ENCODE peak calls at places on chromosomes 6 and 20, in eight cellular contexts. One of them, this sample, is unnamed.

GRCh38 chr20:6975326-6975725 is 207.8 kb downstream of the BMP2 start:
- DNase-seq in mammary epithelial cell: peak; percentile 48
- DNase-seq in lower leg skin: no peak
- DNase-seq in cardiac fibroblast: no peak
- DNase-seq in brain microvascular endothelial cell: no peak
- DNase-seq in H9: no peak
- DNase-seq in ovary: no peak
- DNase-seq in PC-3: no peak
- DNase-seq in this sample: no peak

GRCh38 chr6:156992396-156992795 is 215.2 kb downstream of the ARID1B start:
- DNase-seq in mammary epithelial cell: no peak
- DNase-seq in lower leg skin: no peak
- DNase-seq in cardiac fibroblast: peak; percentile 29
- DNase-seq in brain microvascular endothelial cell: no peak
- DNase-seq in H9: no peak
- DNase-seq in ovary: peak; percentile 69
- DNase-seq in PC-3: no peak
- DNase-seq in this sample: no peak

GRCh38 chr6:10558575-10558974 is 37.4 kb downstream of the GCNT2 start:
- DNase-seq in mammary epithelial cell: no peak
- DNase-seq in lower leg skin: peak; percentile 76
- DNase-seq in cardiac fibroblast: no peak
- DNase-seq in brain microvascular endothelial cell: no peak
- DNase-seq in H9: peak; percentile 83
- DNase-seq in ovary: no peak
- DNase-seq in PC-3: no peak
- DNase-seq in this sample: no peak

GRCh38 chr20:63529180-63529860 is 7.9 kb downstream of the PTK6 start:
- DNase-seq in mammary epithelial cell: no peak
- DNase-seq in lower leg skin: no peak
- DNase-seq in cardiac fibroblast: no peak
- DNase-seq in brain microvascular endothelial cell: no peak
- DNase-seq in H9: no peak
- DNase-seq in ovary: no peak
- DNase-seq in PC-3: no peak
- DNase-seq in this sample: no peak

GRCh38 chr20:52992632-52993031 is 20.5 kb downstream of the TSHZ2 start:
- DNase-seq in mammary epithelial cell: no peak
- DNase-seq in lower leg skin: no peak
- DNase-seq in cardiac fibroblast: no peak
- DNase-seq in brain microvascular endothelial cell: no peak
- DNase-seq in H9: no peak
- DNase-seq in ovary: no peak
- DNase-seq in PC-3: no peak
- DNase-seq in this sample: no peak

GRCh38 chr6:52231411-52232127 is 12.7 kb downstream of the IL17F start:
- DNase-seq in mammary epithelial cell: no peak
- DNase-seq in lower leg skin: no peak
- DNase-seq in cardiac fibroblast: no peak
- DNase-seq in brain microvascular endothelial cell: no peak
- DNase-seq in H9: no peak
- DNase-seq in ovary: no peak
- DNase-seq in PC-3: no peak
- DNase-seq in this sample: no peak

GRCh38 chr6:125307964-125308615 is 6.3 kb upstream of the HDDC2 start:
- DNase-seq in mammary epithelial cell: no peak
- DNase-seq in lower leg skin: no peak
- DNase-seq in cardiac fibroblast: no peak
- DNase-seq in brain microvascular endothelial cell: no peak
- DNase-seq in H9: no peak
- DNase-seq in ovary: no peak
- DNase-seq in PC-3: no peak
- DNase-seq in this sample: no peak

GRCh38 chr20:2890743-2891142 is 17.5 kb downstream of the PTPRA start:
- DNase-seq in mammary epithelial cell: peak; percentile 63
- DNase-seq in lower leg skin: no peak
- DNase-seq in cardiac fibroblast: no peak
- DNase-seq in brain microvascular endothelial cell: no peak
- DNase-seq in H9: no peak
- DNase-seq in ovary: no peak
- DNase-seq in PC-3: peak; percentile 25
- DNase-seq in this sample: no peak

GRCh38 chr6:20024316-20024673 is 187.1 kb downstream of the ID4 start:
- DNase-seq in mammary epithelial cell: no peak
- DNase-seq in lower leg skin: no peak
- DNase-seq in cardiac fibroblast: no peak
- DNase-seq in brain microvascular endothelial cell: no peak
- DNase-seq in H9: no peak
- DNase-seq in ovary: no peak
- DNase-seq in PC-3: no peak
- DNase-seq in this sample: no peak

GRCh38 chr6:128244751-128245405 is 275.5 kb downstream of the PTPRK start:
- DNase-seq in mammary epithelial cell: no peak
- DNase-seq in lower leg skin: no peak
- DNase-seq in cardiac fibroblast: peak; percentile 17
- DNase-seq in brain microvascular endothelial cell: peak; percentile 18
- DNase-seq in H9: no peak
- DNase-seq in ovary: no peak
- DNase-seq in PC-3: no peak
- DNase-seq in this sample: no peak

GRCh38 chr6:147347882-147348214 is 143.6 kb downstream of the STXBP5 start:
- DNase-seq in mammary epithelial cell: no peak
- DNase-seq in lower leg skin: no peak
- DNase-seq in cardiac fibroblast: no peak
- DNase-seq in brain microvascular endothelial cell: no peak
- DNase-seq in H9: no peak
- DNase-seq in ovary: no peak
- DNase-seq in PC-3: no peak
- DNase-seq in this sample: no peak

GRCh38 chr20:7843613-7844012 is 96.6 kb downstream of the HAO1 start:
- DNase-seq in mammary epithelial cell: peak; percentile 48
- DNase-seq in lower leg skin: peak; percentile 87
- DNase-seq in cardiac fibroblast: peak; percentile 89
- DNase-seq in brain microvascular endothelial cell: no peak
- DNase-seq in H9: no peak
- DNase-seq in ovary: no peak
- DNase-seq in PC-3: no peak
- DNase-seq in this sample: no peak

GRCh38 chr20:22757424-22758189 is 173.2 kb upstream of the FOXA2 start:
- DNase-seq in mammary epithelial cell: no peak
- DNase-seq in lower leg skin: no peak
- DNase-seq in cardiac fibroblast: no peak
- DNase-seq in brain microvascular endothelial cell: no peak
- DNase-seq in H9: no peak
- DNase-seq in ovary: no peak
- DNase-seq in PC-3: no peak
- DNase-seq in this sample: no peak

GRCh38 chr20:37758332-37758731 is 64.5 kb downstream of the CTNNBL1 start:
- DNase-seq in mammary epithelial cell: no peak
- DNase-seq in lower leg skin: no peak
- DNase-seq in cardiac fibroblast: no peak
- DNase-seq in brain microvascular endothelial cell: no peak
- DNase-seq in H9: peak; percentile 47
- DNase-seq in ovary: no peak
- DNase-seq in PC-3: peak; percentile 31
- DNase-seq in this sample: no peak
- TF ChIP-seq CTCF in mammary epithelial cell: peak; percentile 29
- TF ChIP-seq CTCF in lower leg skin: no peak
- TF ChIP-seq CTCF in cardiac fibroblast: no peak
- TF ChIP-seq CTCF in brain microvascular endothelial cell: peak; percentile 51
- TF ChIP-seq CTCF in H9: peak; percentile 63
- TF ChIP-seq CTCF in ovary: no peak
- TF ChIP-seq CTCF in PC-3: peak; percentile 53
- TF ChIP-seq CTCF in this sample: no peak

GRCh38 chr6:109690373-109690739 is 646 bp downstream of the AK9 start:
- DNase-seq in mammary epithelial cell: no peak
- DNase-seq in lower leg skin: peak; percentile 91
- DNase-seq in cardiac fibroblast: no peak
- DNase-seq in brain microvascular endothelial cell: no peak
- DNase-seq in H9: peak; percentile 92
- DNase-seq in ovary: peak; percentile 65
- DNase-seq in PC-3: peak; percentile 18
- DNase-seq in this sample: peak; percentile 68

GRCh38 chr6:109690740-109691687 is at the start of the genes AK9 and FIG4:
- DNase-seq in mammary epithelial cell: peak; percentile 90
- DNase-seq in lower leg skin: peak; percentile 98
- DNase-seq in cardiac fibroblast: peak; percentile 93
- DNase-seq in brain microvascular endothelial cell: peak; percentile 91
- DNase-seq in H9: peak; percentile 97
- DNase-seq in ovary: peak; percentile 92
- DNase-seq in PC-3: peak; percentile 90
- DNase-seq in this sample: peak; percentile 92

GRCh38 chr6:109693128-109693527 is 2.0 kb downstream of the FIG4 start:
- DNase-seq in mammary epithelial cell: no peak
- DNase-seq in lower leg skin: no peak
- DNase-seq in cardiac fibroblast: no peak
- DNase-seq in brain microvascular endothelial cell: no peak
- DNase-seq in H9: no peak
- DNase-seq in ovary: no peak
- DNase-seq in PC-3: no peak
- DNase-seq in this sample: peak; percentile 22

GRCh38 chr6:109696355-109696754 is 5.3 kb downstream of the FIG4 start:
- DNase-seq in mammary epithelial cell: no peak
- DNase-seq in lower leg skin: no peak
- DNase-seq in cardiac fibroblast: no peak
- DNase-seq in brain microvascular endothelial cell: no peak
- DNase-seq in H9: no peak
- DNase-seq in ovary: no peak
- DNase-seq in PC-3: no peak
- DNase-seq in this sample: no peak

GRCh38 chr6:109695468-109695867 is 4.4 kb downstream of the FIG4 start:
- DNase-seq in mammary epithelial cell: peak; percentile 16
- DNase-seq in lower leg skin: no peak
- DNase-seq in cardiac fibroblast: no peak
- DNase-seq in brain microvascular endothelial cell: peak; percentile 38
- DNase-seq in H9: no peak
- DNase-seq in ovary: no peak
- DNase-seq in PC-3: peak; percentile 16
- DNase-seq in this sample: no peak
- TF ChIP-seq CTCF in mammary epithelial cell: no peak
- TF ChIP-seq CTCF in lower leg skin: no peak
- TF ChIP-seq CTCF in cardiac fibroblast: no peak
- TF ChIP-seq CTCF in brain microvascular endothelial cell: peak; percentile 33
- TF ChIP-seq CTCF in H9: peak; percentile 54
- TF ChIP-seq CTCF in ovary: no peak
- TF ChIP-seq CTCF in PC-3: peak; percentile 44
- TF ChIP-seq CTCF in this sample: peak; percentile 17

GRCh38 chr20:24102749-24103148 is 114.2 kb upstream of the GGTLC1 start:
- DNase-seq in mammary epithelial cell: peak; percentile 51
- DNase-seq in lower leg skin: no peak
- DNase-seq in cardiac fibroblast: peak; percentile 7
- DNase-seq in brain microvascular endothelial cell: peak; percentile 60
- DNase-seq in H9: no peak
- DNase-seq in ovary: no peak
- DNase-seq in PC-3: peak; percentile 76
- DNase-seq in this sample: no peak

GRCh38 chr20:24100370-24101011 is 111.9 kb upstream of the GGTLC1 start:
- DNase-seq in mammary epithelial cell: peak; percentile 66
- DNase-seq in lower leg skin: peak; percentile 85
- DNase-seq in cardiac fibroblast: peak; percentile 78
- DNase-seq in brain microvascular endothelial cell: peak; percentile 76
- DNase-seq in H9: no peak
- DNase-seq in ovary: no peak
- DNase-seq in PC-3: peak; percentile 86
- DNase-seq in this sample: no peak

GRCh38 chr20:24098886-24099285 is 110.3 kb upstream of the GGTLC1 start:
- DNase-seq in mammary epithelial cell: peak; percentile 74
- DNase-seq in lower leg skin: peak; percentile 12
- DNase-seq in cardiac fibroblast: peak; percentile 65
- DNase-seq in brain microvascular endothelial cell: peak; percentile 88
- DNase-seq in H9: no peak
- DNase-seq in ovary: no peak
- DNase-seq in PC-3: peak; percentile 81
- DNase-seq in this sample: no peak

GRCh38 chr20:24106155-24106800 is 117.7 kb upstream of the GGTLC1 start:
- DNase-seq in mammary epithelial cell: peak; percentile 52
- DNase-seq in lower leg skin: no peak
- DNase-seq in cardiac fibroblast: no peak
- DNase-seq in brain microvascular endothelial cell: no peak
- DNase-seq in H9: no peak
- DNase-seq in ovary: no peak
- DNase-seq in PC-3: peak; percentile 63
- DNase-seq in this sample: no peak

DNA sequence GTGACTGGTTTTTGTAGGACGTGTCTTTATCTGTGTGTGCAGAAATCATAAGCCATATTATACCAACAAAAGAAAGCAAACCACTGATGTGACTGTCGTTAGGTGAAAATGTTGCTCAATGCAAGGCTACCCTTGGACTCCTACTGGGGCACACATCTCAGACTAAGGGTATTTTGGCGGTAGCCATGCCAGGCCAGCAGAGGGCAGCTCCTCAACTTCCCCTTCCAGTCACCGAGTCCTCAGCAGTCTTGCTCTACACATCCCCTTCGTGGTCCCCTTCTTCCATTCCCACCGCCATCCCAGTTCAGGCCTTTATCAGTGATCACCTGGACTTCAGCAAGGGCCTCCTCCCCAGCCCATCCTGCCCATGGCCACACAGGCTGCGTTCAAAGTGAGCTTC is 113.7 kb upstream of the GGTLC1 start:
- DNase-seq in mammary epithelial cell: no peak
- DNase-seq in lower leg skin: peak; percentile 62
- DNase-seq in cardiac fibroblast: no peak
- DNase-seq in brain microvascular endothelial cell: peak; percentile 18
- DNase-seq in H9: peak; percentile 73
- DNase-seq in ovary: no peak
- DNase-seq in PC-3: peak; percentile 61
- DNase-seq in this sample: no peak
- TF ChIP-seq CTCF in mammary epithelial cell: no peak
- TF ChIP-seq CTCF in lower leg skin: no peak
- TF ChIP-seq CTCF in cardiac fibroblast: peak; percentile 28
- TF ChIP-seq CTCF in brain microvascular endothelial cell: peak; percentile 72
- TF ChIP-seq CTCF in H9: peak; percentile 81
- TF ChIP-seq CTCF in ovary: no peak
- TF ChIP-seq CTCF in PC-3: peak; percentile 75
- TF ChIP-seq CTCF in this sample: peak; percentile 41

GRCh38 chr6:159221486-159222170 is 52.4 kb downstream of the FNDC1 start:
- DNase-seq in mammary epithelial cell: no peak
- DNase-seq in lower leg skin: no peak
- DNase-seq in cardiac fibroblast: no peak
- DNase-seq in brain microvascular endothelial cell: no peak
- DNase-seq in H9: no peak
- DNase-seq in ovary: no peak
- DNase-seq in PC-3: no peak
- DNase-seq in this sample: no peak

GRCh38 chr6:159214281-159214680 is 45.1 kb downstream of the FNDC1 start:
- DNase-seq in mammary epithelial cell: no peak
- DNase-seq in lower leg skin: no peak
- DNase-seq in cardiac fibroblast: no peak
- DNase-seq in brain microvascular endothelial cell: no peak
- DNase-seq in H9: no peak
- DNase-seq in ovary: no peak
- DNase-seq in PC-3: no peak
- DNase-seq in this sample: no peak

GRCh38 chr6:159220093-159220492 is 50.9 kb downstream of the FNDC1 start:
- DNase-seq in mammary epithelial cell: no peak
- DNase-seq in lower leg skin: no peak
- DNase-seq in cardiac fibroblast: no peak
- DNase-seq in brain microvascular endothelial cell: no peak
- DNase-seq in H9: no peak
- DNase-seq in ovary: no peak
- DNase-seq in PC-3: no peak
- DNase-seq in this sample: no peak

GRCh38 chr6:159213401-159213800 is 44.2 kb downstream of the FNDC1 start:
- DNase-seq in mammary epithelial cell: no peak
- DNase-seq in lower leg skin: no peak
- DNase-seq in cardiac fibroblast: peak; percentile 6
- DNase-seq in brain microvascular endothelial cell: no peak
- DNase-seq in H9: no peak
- DNase-seq in ovary: no peak
- DNase-seq in PC-3: no peak
- DNase-seq in this sample: no peak

GRCh38 chr6:159217595-159218275 is 48.5 kb downstream of the FNDC1 start:
- DNase-seq in mammary epithelial cell: no peak
- DNase-seq in lower leg skin: no peak
- DNase-seq in cardiac fibroblast: peak; percentile 49
- DNase-seq in brain microvascular endothelial cell: peak; percentile 36
- DNase-seq in H9: peak; percentile 86
- DNase-seq in ovary: no peak
- DNase-seq in PC-3: peak; percentile 33
- DNase-seq in this sample: peak; percentile 67
- TF ChIP-seq CTCF in mammary epithelial cell: no peak
- TF ChIP-seq CTCF in lower leg skin: no peak
- TF ChIP-seq CTCF in cardiac fibroblast: no peak
- TF ChIP-seq CTCF in brain microvascular endothelial cell: peak; percentile 70
- TF ChIP-seq CTCF in H9: peak; percentile 74
- TF ChIP-seq CTCF in ovary: no peak
- TF ChIP-seq CTCF in PC-3: peak; percentile 50
- TF ChIP-seq CTCF in this sample: peak; percentile 54